ENCODE peak calls at places on chromosomes 11 and 22, in six cellular contexts. V, O, E, F, W and T are unnamed samples.

GRCh38 chr11:86244063-86244521 is 461 bp upstream of the EED start:
- DNase-seq in V (peak; percentile 94), O (peak; percentile 91), E (peak; percentile 91), F (no peak), W (peak; percentile 88), T (peak; percentile 83)

GRCh38 chr11:36409152-36409713 is 100.8 kb downstream of the TRAF6 start:
- DNase-seq in V (peak; percentile 95), O (no peak), E (no peak), F (no peak), W (no peak), T (no peak)

GRCh38 chr11:75325713-75326438 is 25.6 kb downstream of the ARRB1 start:
- DNase-seq in V (no peak), O (peak; percentile 80), E (peak; percentile 80), F (peak; percentile 44), W (no peak), T (no peak)

GRCh38 chr11:34600339-34601084 is 20.4 kb upstream of the EHF start:
- DNase-seq in V (peak; percentile 42), O (no peak), E (peak; percentile 38), F (no peak), W (no peak), T (no peak)

GRCh38 chr22:40238425-40239344 is 61.0 kb downstream of the TNRC6B start:
- DNase-seq in V (no peak), O (no peak), E (no peak), F (no peak), W (no peak), T (no peak)

GRCh38 chr11:6703247-6704063 is 20.3 kb upstream of the MRPL17 start:
- DNase-seq in V (peak; percentile 84), O (peak; percentile 73), E (peak; percentile 35), F (peak; percentile 59), W (peak; percentile 25), T (no peak)

GRCh38 chr22:44184006-44184405 is 3.3 kb downstream of the PARVG start:
- DNase-seq in V (no peak), O (no peak), E (no peak), F (no peak), W (no peak), T (no peak)

GRCh38 chr11:72257551-72257950 is 13.6 kb upstream of the PHOX2A start:
- DNase-seq in V (no peak), O (no peak), E (no peak), F (no peak), W (no peak), T (no peak)

GRCh38 chr22:26550498-26551033 is 38.3 kb upstream of the TFIP11 start:
- DNase-seq in V (no peak), O (peak; percentile 36), E (peak; percentile 86), F (peak; percentile 19), W (no peak), T (no peak)

GRCh38 chr11:8228206-8228605 is 35.5 kb downstream of the LMO1 start:
- DNase-seq in V (no peak), O (no peak), E (peak; percentile 5), F (no peak), W (no peak), T (no peak)

GRCh38 chr11:75801362-75802021 is 13.5 kb upstream of the UVRAG start:
- DNase-seq in V (no peak), O (no peak), E (no peak), F (peak; percentile 24), W (no peak), T (no peak)

GRCh38 chr11:27452147-27452546 is 20.4 kb downstream of the LGR4 start:
- DNase-seq in V (no peak), O (no peak), E (no peak), F (no peak), W (no peak), T (no peak)

GRCh38 chr11:119977881-119978280 is 160.0 kb downstream of the TRIM29 start:
- DNase-seq in V (no peak), O (no peak), E (no peak), F (no peak), W (no peak), T (no peak)

GRCh38 chr11:117827521-117828511 is 3.3 kb upstream of the FXYD2 start:
- DNase-seq in V (no peak), O (no peak), E (no peak), F (no peak), W (no peak), T (no peak)

GRCh38 chr22:40203568-40203967 is 25.8 kb downstream of the TNRC6B start:
- DNase-seq in V (no peak), O (no peak), E (no peak), F (no peak), W (no peak), T (no peak)

GRCh38 chr22:29765905-29766631 is 739 bp downstream of the ZMAT5 start:
- DNase-seq in V (no peak), O (no peak), E (no peak), F (no peak), W (no peak), T (peak; percentile 8)

GRCh38 chr11:47510231-47510630 is 42.7 kb downstream of the CELF1 start:
- DNase-seq in V (no peak), O (no peak), E (no peak), F (no peak), W (no peak), T (no peak)

GRCh38 chr11:94067010-94067409 is 45.9 kb downstream of the HEPHL1 start:
- DNase-seq in V (no peak), O (no peak), E (no peak), F (no peak), W (no peak), T (no peak)

GRCh38 chr11:115164774-115165173 is 339.4 kb downstream of the CADM1 start:
- DNase-seq in V (no peak), O (no peak), E (no peak), F (no peak), W (peak; percentile 71), T (no peak)

GRCh38 chr11:79404325-79404724 is 36.5 kb downstream of the TENM4 start:
- DNase-seq in V (peak; percentile 50), O (no peak), E (no peak), F (no peak), W (no peak), T (no peak)

GRCh38 chr22:39246690-39247332 is 2.0 kb upstream of the PDGFB start:
- DNase-seq in V (no peak), O (no peak), E (no peak), F (no peak), W (no peak), T (no peak)

GRCh38 chr22:42608481-42609361 is 6.0 kb downstream of the POLDIP3 start:
- DNase-seq in V (no peak), O (peak; percentile 71), E (no peak), F (peak; percentile 55), W (peak; percentile 8), T (no peak)

GRCh38 chr11:19675397-19675796 is 37.2 kb upstream of the NAV2 start:
- DNase-seq in V (no peak), O (no peak), E (no peak), F (no peak), W (no peak), T (no peak)

GRCh38 chr11:47136921-47137320 is 39.8 kb downstream of the ARFGAP2 start:
- DNase-seq in V (no peak), O (no peak), E (no peak), F (no peak), W (no peak), T (no peak)

GRCh38 chr11:12993626-12994025 is 15.5 kb upstream of the RASSF10 start:
- DNase-seq in V (no peak), O (no peak), E (no peak), F (no peak), W (no peak), T (no peak)

GRCh38 chr11:59773082-59773438 is 17.9 kb downstream of the STX3 start:
- DNase-seq in V (no peak), O (no peak), E (no peak), F (no peak), W (no peak), T (no peak)

GRCh38 chr11:19508166-19508565 is 204.5 kb upstream of the NAV2 start:
- DNase-seq in V (no peak), O (no peak), E (no peak), F (no peak), W (no peak), T (no peak)

GRCh38 chr11:92322225-92322624 is 97.6 kb downstream of the FAT3 start:
- DNase-seq in V (no peak), O (no peak), E (no peak), F (no peak), W (no peak), T (no peak)

GRCh38 chr11:130141561-130142341 is 17.8 kb upstream of the ST14 start:
- DNase-seq in V (no peak), O (no peak), E (peak; percentile 49), F (no peak), W (no peak), T (no peak)

GRCh38 chr11:71255323-71255722 is 2.9 kb upstream of the SHANK2 start:
- DNase-seq in V (no peak), O (no peak), E (no peak), F (no peak), W (no peak), T (no peak)

GRCh38 chr11:65297026-65297667 is 17.5 kb upstream of the CDC42EP2 start:
- DNase-seq in V (no peak), O (no peak), E (peak; percentile 70), F (no peak), W (no peak), T (no peak)

GRCh38 chr11:94895971-94896370 is 77.4 kb downstream of the CWC15 start:
- DNase-seq in V (no peak), O (no peak), E (no peak), F (no peak), W (no peak), T (no peak)

GRCh38 chr11:72222907-72223614 is 1.5 kb upstream of the INPPL1 start:
- DNase-seq in V (peak; percentile 99), O (peak; percentile 89), E (peak; percentile 97), F (peak; percentile 79), W (peak; percentile 97), T (peak; percentile 94)